ENCODE peak calls at places on chromosomes 16 and 17, in eight cellular contexts. D, A, Y, W, C, B, F and N are unnamed samples.

GRCh38 chr16:11063432-11064201 is 119.3 kb downstream of the CLEC16A start:
- DNase-seq in D (no peak), A (no peak), Y (no peak), W (no peak), C (no peak), B (no peak), F (no peak), N (no peak)

GRCh38 chr17:66255112-66255511 is 25.9 kb upstream of the APOH start:
- DNase-seq in D (no peak), A (peak; percentile 88), Y (peak; percentile 70), W (peak; percentile 72), C (peak; percentile 79), B (peak; percentile 66), F (no peak), N (no peak)

GRCh38 chr16:521381-522210 is 5.9 kb upstream of the CAPN15 start:
- DNase-seq in D (no peak), A (no peak), Y (no peak), W (peak; percentile 53), C (no peak), B (peak; percentile 38), F (no peak), N (no peak)

GRCh38 chr17:81210868-81211267 is 11.9 kb downstream of the CEP131 start:
- DNase-seq in D (no peak), A (no peak), Y (no peak), W (peak; percentile 23), C (no peak), B (no peak), F (no peak), N (no peak)

GRCh38 chr17:40093005-40093579 is 7.3 kb downstream of the NR1D1 start:
- DNase-seq in D (no peak), A (no peak), Y (no peak), W (no peak), C (no peak), B (no peak), F (no peak), N (no peak)

GRCh38 chr17:56638536-56639177 is 45.2 kb downstream of the NOG start:
- DNase-seq in D (no peak), A (no peak), Y (no peak), W (no peak), C (no peak), B (no peak), F (no peak), N (no peak)

GRCh38 chr17:69997332-69997731 is 77.7 kb upstream of the KCNJ16 start:
- DNase-seq in D (no peak), A (no peak), Y (no peak), W (no peak), C (no peak), B (peak; percentile 24), F (no peak), N (no peak)

GRCh38 chr17:6936370-6937028 is 59.4 kb upstream of the ALOX12 start:
- DNase-seq in D (no peak), A (peak; percentile 21), Y (no peak), W (no peak), C (no peak), B (no peak), F (peak; percentile 45), N (no peak)

GRCh38 chr16:66495440-66495839 is 54.5 kb downstream of the TK2 start:
- DNase-seq in D (no peak), A (no peak), Y (no peak), W (no peak), C (no peak), B (no peak), F (no peak), N (peak; percentile 17)

GRCh38 chr17:56833023-56833811 is 503 bp downstream of the C17orf67 start:
- DNase-seq in D (peak; percentile 37), A (peak; percentile 61), Y (peak; percentile 64), W (peak; percentile 56), C (peak; percentile 51), B (peak; percentile 88), F (no peak), N (peak; percentile 76)

GRCh38 chr17:17235212-17236174 is 1.5 kb downstream of the FLCN start:
- DNase-seq in D (no peak), A (no peak), Y (no peak), W (no peak), C (no peak), B (no peak), F (peak; percentile 70), N (no peak)

GRCh38 chr17:64074704-64075484 is 54.5 kb upstream of the ICAM2 start:
- DNase-seq in D (no peak), A (peak; percentile 77), Y (no peak), W (no peak), C (no peak), B (peak; percentile 27), F (no peak), N (no peak)

GRCh38 chr17:72117470-72117747 is 3.4 kb upstream of the SOX9 start:
- DNase-seq in D (no peak), A (no peak), Y (no peak), W (no peak), C (no peak), B (no peak), F (no peak), N (no peak)
- H3K4me3 ChIP-seq in D (no peak overlapping the region), A (peak overlapping the region; percentile 22), Y (no peak overlapping the region), W (no peak overlapping the region), C (no peak overlapping the region), B (no peak overlapping the region), F (peak overlapping the region; percentile 56), N (no peak overlapping the region)

GRCh38 chr17:78358538-78359215 is 1.2 kb downstream of the SOCS3 start:
- DNase-seq in D (peak; percentile 20), A (peak; percentile 67), Y (no peak), W (no peak), C (no peak), B (no peak), F (no peak), N (no peak)
- H3K27me3 ChIP-seq in D (no peaks in the 10 kb centered on the region), A (no peaks in the 10 kb centered on the region), Y (no peaks in the 10 kb centered on the region), W (no peaks in the 10 kb centered on the region), C (no peaks in the 10 kb centered on the region), B (no peaks in the 10 kb centered on the region), F (no peaks in the 10 kb centered on the region), N (no peaks in the 10 kb centered on the region)

DNA sequence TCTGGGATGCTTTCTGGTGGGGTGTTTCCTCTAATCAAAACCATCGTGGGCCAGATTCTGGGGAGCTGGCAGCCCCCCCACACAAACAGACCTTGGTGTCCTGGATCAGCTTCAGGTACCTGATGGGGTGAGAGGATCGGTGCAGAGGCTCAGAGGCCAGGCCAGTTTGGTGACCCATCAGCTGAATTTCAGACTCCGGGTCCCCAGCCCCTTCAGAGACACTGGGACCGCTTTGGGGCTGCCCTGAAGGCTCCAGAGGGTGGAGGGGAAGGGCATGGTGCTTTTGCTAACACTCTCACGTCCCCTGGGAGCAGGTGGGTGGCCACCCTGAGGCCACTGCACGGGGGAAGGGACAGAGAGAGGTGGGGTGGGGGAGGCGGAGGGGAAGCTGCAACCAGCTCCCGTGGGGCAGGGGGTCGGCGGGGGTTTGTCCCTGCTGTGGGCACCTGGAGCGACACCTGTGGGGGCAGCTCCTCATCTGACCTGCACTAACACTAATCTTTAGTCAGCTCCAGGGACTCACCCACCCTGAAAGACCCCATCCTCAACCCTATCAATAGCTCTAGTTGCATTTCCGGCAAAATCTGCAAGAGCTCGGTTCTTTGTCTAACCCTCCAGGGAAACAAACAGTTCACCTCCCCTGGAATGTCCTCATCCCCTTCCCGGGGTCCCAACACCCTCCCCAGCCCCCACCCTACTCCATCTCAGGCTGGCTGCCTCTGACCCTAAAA is 91.7 kb upstream of the CBX4 start:
- DNase-seq in D (no peak), A (no peak), Y (no peak), W (no peak), C (no peak), B (no peak), F (no peak), N (no peak)
- H3K4me3 ChIP-seq in D (no peak overlapping the region), A (no peak overlapping the region), Y (no peak overlapping the region), W (no peak overlapping the region), C (no peak overlapping the region), B (no peak overlapping the region), F (no peak overlapping the region), N (no peak overlapping the region)

DNA sequence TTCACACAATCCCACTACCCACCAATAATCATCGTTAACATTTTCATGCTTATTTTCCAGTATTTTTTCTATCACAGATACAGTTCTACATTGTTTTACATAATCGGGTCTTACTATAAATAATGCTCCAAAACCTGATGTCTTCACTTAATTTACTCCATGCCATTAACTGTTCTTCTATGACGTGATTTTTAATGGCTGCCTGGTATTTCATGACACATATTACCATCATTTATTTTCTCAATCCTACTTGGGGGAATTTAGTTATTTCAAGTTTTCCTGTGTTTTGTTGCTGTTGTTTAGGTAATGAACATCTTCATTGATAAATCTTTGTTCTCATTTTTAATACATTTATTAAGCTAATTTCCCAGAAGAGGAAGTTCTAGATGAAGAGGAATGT is 14.7 kb downstream of the LPO start:
- DNase-seq in D (no peak), A (no peak), Y (no peak), W (no peak), C (no peak), B (no peak), F (no peak), N (no peak)
- H3K27me3 ChIP-seq in D (no peaks in the 10 kb centered on the region), A (peaks cover 86% of the 10 kb centered on the region), Y (no peaks in the 10 kb centered on the region), W (peaks cover 18% of the 10 kb centered on the region), C (peaks cover 4% of the 10 kb centered on the region), B (no peaks in the 10 kb centered on the region), F (peaks cover 11% of the 10 kb centered on the region), N (no peaks in the 10 kb centered on the region)